ENCODE peak calls at places on chromosomes 12 and 14, in eight cellular contexts. One of them, this sample, is unnamed.

GRCh38 chr12:7152818-7153217 is 22.6 kb downstream of the CLSTN3 start:
- DNase-seq in NCI-H2081: no peak
- DNase-seq in astrocyte of the spinal cord: no peak
- DNase-seq in HuH-7: no peak
- DNase-seq in stimulated activated CD4-positive, alpha-beta T cell treated with anti-CD3 and anti-CD28 coated beads, Interleukin-4, amount 100 ng/mL, for 24 hours: no peak
- DNase-seq in AML-193: no peak
- DNase-seq in stimulated activated CD8-positive, alpha-beta memory T cell treated with anti-CD3 and anti-CD28 coated beads, Interleukin-7, amount 100 ng/mL, for 24 hours: no peak
- DNase-seq in Daoy: no peak
- DNase-seq in this sample: no peak

GRCh38 chr12:53627919-53628318 is 1.7 kb upstream of the ATF7 start:
- DNase-seq in NCI-H2081: no peak
- DNase-seq in astrocyte of the spinal cord: no peak
- DNase-seq in HuH-7: no peak
- DNase-seq in stimulated activated CD4-positive, alpha-beta T cell treated with anti-CD3 and anti-CD28 coated beads, Interleukin-4, amount 100 ng/mL, for 24 hours: no peak
- DNase-seq in AML-193: no peak
- DNase-seq in stimulated activated CD8-positive, alpha-beta memory T cell treated with anti-CD3 and anti-CD28 coated beads, Interleukin-7, amount 100 ng/mL, for 24 hours: no peak
- DNase-seq in Daoy: no peak
- DNase-seq in this sample: no peak

GRCh38 chr12:113302925-113303640 is 31.8 kb downstream of the SLC8B1 start:
- DNase-seq in NCI-H2081: peak
- DNase-seq in astrocyte of the spinal cord: no peak
- DNase-seq in HuH-7: no peak
- DNase-seq in stimulated activated CD4-positive, alpha-beta T cell treated with anti-CD3 and anti-CD28 coated beads, Interleukin-4, amount 100 ng/mL, for 24 hours: no peak
- DNase-seq in AML-193: no peak
- DNase-seq in stimulated activated CD8-positive, alpha-beta memory T cell treated with anti-CD3 and anti-CD28 coated beads, Interleukin-7, amount 100 ng/mL, for 24 hours: no peak
- DNase-seq in Daoy: no peak
- DNase-seq in this sample: peak

GRCh38 chr12:64633940-64634337 is 23.6 kb downstream of the RASSF3 start:
- DNase-seq in NCI-H2081: peak
- DNase-seq in astrocyte of the spinal cord: peak
- DNase-seq in HuH-7: peak
- DNase-seq in stimulated activated CD4-positive, alpha-beta T cell treated with anti-CD3 and anti-CD28 coated beads, Interleukin-4, amount 100 ng/mL, for 24 hours: peak
- DNase-seq in AML-193: no peak
- DNase-seq in stimulated activated CD8-positive, alpha-beta memory T cell treated with anti-CD3 and anti-CD28 coated beads, Interleukin-7, amount 100 ng/mL, for 24 hours: no peak
- DNase-seq in Daoy: peak
- DNase-seq in this sample: no peak

GRCh38 chr12:104201238-104202001 is 14.2 kb upstream of the TXNRD1 start:
- DNase-seq in NCI-H2081: peak
- DNase-seq in astrocyte of the spinal cord: peak
- DNase-seq in HuH-7: no peak
- DNase-seq in stimulated activated CD4-positive, alpha-beta T cell treated with anti-CD3 and anti-CD28 coated beads, Interleukin-4, amount 100 ng/mL, for 24 hours: peak
- DNase-seq in AML-193: peak
- DNase-seq in stimulated activated CD8-positive, alpha-beta memory T cell treated with anti-CD3 and anti-CD28 coated beads, Interleukin-7, amount 100 ng/mL, for 24 hours: no peak
- DNase-seq in Daoy: peak
- DNase-seq in this sample: peak

GRCh38 chr12:33180921-33181320 is 258.7 kb downstream of the SYT10 start:
- DNase-seq in NCI-H2081: no peak
- DNase-seq in astrocyte of the spinal cord: no peak
- DNase-seq in HuH-7: no peak
- DNase-seq in stimulated activated CD4-positive, alpha-beta T cell treated with anti-CD3 and anti-CD28 coated beads, Interleukin-4, amount 100 ng/mL, for 24 hours: no peak
- DNase-seq in AML-193: no peak
- DNase-seq in stimulated activated CD8-positive, alpha-beta memory T cell treated with anti-CD3 and anti-CD28 coated beads, Interleukin-7, amount 100 ng/mL, for 24 hours: no peak
- DNase-seq in Daoy: no peak
- DNase-seq in this sample: no peak

GRCh38 chr12:117047810-117048584 is 51.2 kb downstream of the TESC start:
- DNase-seq in NCI-H2081: no peak
- DNase-seq in astrocyte of the spinal cord: peak
- DNase-seq in HuH-7: peak
- DNase-seq in stimulated activated CD4-positive, alpha-beta T cell treated with anti-CD3 and anti-CD28 coated beads, Interleukin-4, amount 100 ng/mL, for 24 hours: no peak
- DNase-seq in AML-193: no peak
- DNase-seq in stimulated activated CD8-positive, alpha-beta memory T cell treated with anti-CD3 and anti-CD28 coated beads, Interleukin-7, amount 100 ng/mL, for 24 hours: no peak
- DNase-seq in Daoy: peak
- DNase-seq in this sample: no peak

GRCh38 chr12:104350211-104350908 is 46.8 kb downstream of the EID3 start:
- DNase-seq in NCI-H2081: no peak
- DNase-seq in astrocyte of the spinal cord: no peak
- DNase-seq in HuH-7: no peak
- DNase-seq in stimulated activated CD4-positive, alpha-beta T cell treated with anti-CD3 and anti-CD28 coated beads, Interleukin-4, amount 100 ng/mL, for 24 hours: no peak
- DNase-seq in AML-193: no peak
- DNase-seq in stimulated activated CD8-positive, alpha-beta memory T cell treated with anti-CD3 and anti-CD28 coated beads, Interleukin-7, amount 100 ng/mL, for 24 hours: no peak
- DNase-seq in Daoy: no peak
- DNase-seq in this sample: no peak

GRCh38 chr14:104293231-104293841 is 154.9 kb downstream of the KIF26A start:
- DNase-seq in NCI-H2081: no peak
- DNase-seq in astrocyte of the spinal cord: no peak
- DNase-seq in HuH-7: no peak
- DNase-seq in stimulated activated CD4-positive, alpha-beta T cell treated with anti-CD3 and anti-CD28 coated beads, Interleukin-4, amount 100 ng/mL, for 24 hours: no peak
- DNase-seq in AML-193: no peak
- DNase-seq in stimulated activated CD8-positive, alpha-beta memory T cell treated with anti-CD3 and anti-CD28 coated beads, Interleukin-7, amount 100 ng/mL, for 24 hours: no peak
- DNase-seq in Daoy: no peak
- DNase-seq in this sample: no peak

GRCh38 chr14:70280931-70281330 is 78.6 kb downstream of the COX16 start:
- DNase-seq in NCI-H2081: no peak
- DNase-seq in astrocyte of the spinal cord: no peak
- DNase-seq in HuH-7: no peak
- DNase-seq in stimulated activated CD4-positive, alpha-beta T cell treated with anti-CD3 and anti-CD28 coated beads, Interleukin-4, amount 100 ng/mL, for 24 hours: no peak
- DNase-seq in AML-193: no peak
- DNase-seq in stimulated activated CD8-positive, alpha-beta memory T cell treated with anti-CD3 and anti-CD28 coated beads, Interleukin-7, amount 100 ng/mL, for 24 hours: no peak
- DNase-seq in Daoy: no peak
- DNase-seq in this sample: no peak

GRCh38 chr14:55964081-55964480 is 154.1 kb upstream of the PELI2 start:
- DNase-seq in NCI-H2081: no peak
- DNase-seq in astrocyte of the spinal cord: no peak
- DNase-seq in HuH-7: no peak
- DNase-seq in stimulated activated CD4-positive, alpha-beta T cell treated with anti-CD3 and anti-CD28 coated beads, Interleukin-4, amount 100 ng/mL, for 24 hours: no peak
- DNase-seq in AML-193: no peak
- DNase-seq in stimulated activated CD8-positive, alpha-beta memory T cell treated with anti-CD3 and anti-CD28 coated beads, Interleukin-7, amount 100 ng/mL, for 24 hours: no peak
- DNase-seq in Daoy: no peak
- DNase-seq in this sample: no peak

GRCh38 chr12:113820842-113821241 is 145.3 kb downstream of the RBM19 start:
- DNase-seq in NCI-H2081: no peak
- DNase-seq in astrocyte of the spinal cord: no peak
- DNase-seq in HuH-7: no peak
- DNase-seq in stimulated activated CD4-positive, alpha-beta T cell treated with anti-CD3 and anti-CD28 coated beads, Interleukin-4, amount 100 ng/mL, for 24 hours: no peak
- DNase-seq in AML-193: no peak
- DNase-seq in stimulated activated CD8-positive, alpha-beta memory T cell treated with anti-CD3 and anti-CD28 coated beads, Interleukin-7, amount 100 ng/mL, for 24 hours: no peak
- DNase-seq in Daoy: no peak
- DNase-seq in this sample: peak

GRCh38 chr14:93006484-93007128 is 83.7 kb downstream of the CHGA start:
- DNase-seq in NCI-H2081: peak
- DNase-seq in astrocyte of the spinal cord: peak
- DNase-seq in HuH-7: no peak
- DNase-seq in stimulated activated CD4-positive, alpha-beta T cell treated with anti-CD3 and anti-CD28 coated beads, Interleukin-4, amount 100 ng/mL, for 24 hours: no peak
- DNase-seq in AML-193: no peak
- DNase-seq in stimulated activated CD8-positive, alpha-beta memory T cell treated with anti-CD3 and anti-CD28 coated beads, Interleukin-7, amount 100 ng/mL, for 24 hours: no peak
- DNase-seq in Daoy: peak
- DNase-seq in this sample: no peak

GRCh38 chr14:61562321-61563161 is 132.8 kb upstream of the HIF1A start:
- DNase-seq in NCI-H2081: no peak
- DNase-seq in astrocyte of the spinal cord: peak
- DNase-seq in HuH-7: no peak
- DNase-seq in stimulated activated CD4-positive, alpha-beta T cell treated with anti-CD3 and anti-CD28 coated beads, Interleukin-4, amount 100 ng/mL, for 24 hours: peak
- DNase-seq in AML-193: no peak
- DNase-seq in stimulated activated CD8-positive, alpha-beta memory T cell treated with anti-CD3 and anti-CD28 coated beads, Interleukin-7, amount 100 ng/mL, for 24 hours: no peak
- DNase-seq in Daoy: peak
- DNase-seq in this sample: peak

GRCh38 chr14:64848239-64848638 is 31.5 kb downstream of the SPTB start:
- DNase-seq in NCI-H2081: no peak
- DNase-seq in astrocyte of the spinal cord: no peak
- DNase-seq in HuH-7: no peak
- DNase-seq in stimulated activated CD4-positive, alpha-beta T cell treated with anti-CD3 and anti-CD28 coated beads, Interleukin-4, amount 100 ng/mL, for 24 hours: no peak
- DNase-seq in AML-193: no peak
- DNase-seq in stimulated activated CD8-positive, alpha-beta memory T cell treated with anti-CD3 and anti-CD28 coated beads, Interleukin-7, amount 100 ng/mL, for 24 hours: no peak
- DNase-seq in Daoy: no peak
- DNase-seq in this sample: peak

GRCh38 chr12:52358575-52359350 is 8.5 kb downstream of the KRT85 start:
- DNase-seq in NCI-H2081: no peak
- DNase-seq in astrocyte of the spinal cord: no peak
- DNase-seq in HuH-7: no peak
- DNase-seq in stimulated activated CD4-positive, alpha-beta T cell treated with anti-CD3 and anti-CD28 coated beads, Interleukin-4, amount 100 ng/mL, for 24 hours: no peak
- DNase-seq in AML-193: no peak
- DNase-seq in stimulated activated CD8-positive, alpha-beta memory T cell treated with anti-CD3 and anti-CD28 coated beads, Interleukin-7, amount 100 ng/mL, for 24 hours: no peak
- DNase-seq in Daoy: peak
- DNase-seq in this sample: no peak

GRCh38 chr14:50559990-50560928 is at the start of gene ATL1:
- DNase-seq in NCI-H2081: peak
- DNase-seq in astrocyte of the spinal cord: peak
- DNase-seq in HuH-7: peak
- DNase-seq in stimulated activated CD4-positive, alpha-beta T cell treated with anti-CD3 and anti-CD28 coated beads, Interleukin-4, amount 100 ng/mL, for 24 hours: peak
- DNase-seq in AML-193: peak
- DNase-seq in stimulated activated CD8-positive, alpha-beta memory T cell treated with anti-CD3 and anti-CD28 coated beads, Interleukin-7, amount 100 ng/mL, for 24 hours: no peak
- DNase-seq in Daoy: peak
- DNase-seq in this sample: peak

GRCh38 chr12:46005823-46006222 is 15.4 kb upstream of the SCAF11 start:
- DNase-seq in NCI-H2081: no peak
- DNase-seq in astrocyte of the spinal cord: no peak
- DNase-seq in HuH-7: no peak
- DNase-seq in stimulated activated CD4-positive, alpha-beta T cell treated with anti-CD3 and anti-CD28 coated beads, Interleukin-4, amount 100 ng/mL, for 24 hours: no peak
- DNase-seq in AML-193: no peak
- DNase-seq in stimulated activated CD8-positive, alpha-beta memory T cell treated with anti-CD3 and anti-CD28 coated beads, Interleukin-7, amount 100 ng/mL, for 24 hours: no peak
- DNase-seq in Daoy: no peak
- DNase-seq in this sample: no peak

GRCh38 chr12:91529829-91530228 is 347.2 kb upstream of the DCN start:
- DNase-seq in NCI-H2081: no peak
- DNase-seq in astrocyte of the spinal cord: peak
- DNase-seq in HuH-7: no peak
- DNase-seq in stimulated activated CD4-positive, alpha-beta T cell treated with anti-CD3 and anti-CD28 coated beads, Interleukin-4, amount 100 ng/mL, for 24 hours: no peak
- DNase-seq in AML-193: no peak
- DNase-seq in stimulated activated CD8-positive, alpha-beta memory T cell treated with anti-CD3 and anti-CD28 coated beads, Interleukin-7, amount 100 ng/mL, for 24 hours: no peak
- DNase-seq in Daoy: peak
- DNase-seq in this sample: no peak

GRCh38 chr14:69247691-69248440 is 12.1 kb upstream of the GALNT16 start:
- DNase-seq in NCI-H2081: no peak
- DNase-seq in astrocyte of the spinal cord: peak
- DNase-seq in HuH-7: no peak
- DNase-seq in stimulated activated CD4-positive, alpha-beta T cell treated with anti-CD3 and anti-CD28 coated beads, Interleukin-4, amount 100 ng/mL, for 24 hours: no peak
- DNase-seq in AML-193: no peak
- DNase-seq in stimulated activated CD8-positive, alpha-beta memory T cell treated with anti-CD3 and anti-CD28 coated beads, Interleukin-7, amount 100 ng/mL, for 24 hours: no peak
- DNase-seq in Daoy: no peak
- DNase-seq in this sample: no peak